ENCODE peak calls at places on chromosomes 2 and 18, in seven cellular contexts. U is hepatocyte, C is neural progenitor cell, Z is PC-3, T is MM.1S, R is OCI-LY7, O is HCT116. G is an unnamed sample.
A peak's percentile ranks its signal among the peaks of the same experiment; 100 is the strongest.

GRCh38 chr2:18092760-18093159 is 214.3 kb downstream of the KCNS3 start:
- DNase-seq in O (no peak), R (no peak), U (no peak), C (no peak), T (no peak), Z (no peak), G (no peak)

GRCh38 chr2:181904022-181904632 is 12.6 kb downstream of the ITPRID2 start:
- DNase-seq in U (peak; percentile 45), R (peak; percentile 42), Z (peak; percentile 70), C (peak; percentile 21), O (no peak), T (peak; percentile 38), G (peak; percentile 62)

GRCh38 chr2:69717902-69718301 is 24.0 kb upstream of the ANXA4 start:
- DNase-seq in U (no peak), C (no peak), T (peak; percentile 14), O (no peak), Z (no peak), R (no peak), G (peak; percentile 74)

GRCh38 chr18:10750386-10751035 is 224.7 kb downstream of the NAPG start:
- DNase-seq in O (no peak), Z (peak; percentile 78), C (no peak), T (no peak), R (no peak), U (no peak), G (no peak)

GRCh38 chr2:1685078-1685956 is 59.0 kb downstream of the PXDN start:
- DNase-seq in C (no peak), U (no peak), R (no peak), Z (no peak), O (no peak), T (no peak), G (no peak)

GRCh38 chr18:79945118-79946042 is 6.1 kb downstream of the SLC66A2 start:
- DNase-seq in T (no peak), C (no peak), R (no peak), O (no peak), U (no peak), Z (no peak), G (no peak)

GRCh38 chr2:215851091-215851490 is 162.3 kb downstream of the MREG start:
- DNase-seq in Z (peak; percentile 58), C (no peak), O (no peak), U (no peak), T (no peak), R (no peak), G (no peak)

GRCh38 chr2:75311993-75312392 is 112.7 kb upstream of the TACR1 start:
- DNase-seq in Z (no peak), O (peak; percentile 3), U (no peak), R (peak; percentile 90), C (peak; percentile 60), T (peak; percentile 93), G (peak; percentile 80)

GRCh38 chr18:33839452-33840225 is 261.6 kb downstream of the ASXL3 start:
- DNase-seq in O (peak; percentile 4), Z (peak; percentile 43), T (peak; percentile 64), C (peak; percentile 70), U (peak; percentile 77), R (peak; percentile 80), G (peak; percentile 87)

GRCh38 chr2:147177449-147177848 is 667.4 kb upstream of the ACVR2A start:
- DNase-seq in U (no peak), R (no peak), C (no peak), T (no peak), O (no peak), Z (peak; percentile 75), G (no peak)

DNA sequence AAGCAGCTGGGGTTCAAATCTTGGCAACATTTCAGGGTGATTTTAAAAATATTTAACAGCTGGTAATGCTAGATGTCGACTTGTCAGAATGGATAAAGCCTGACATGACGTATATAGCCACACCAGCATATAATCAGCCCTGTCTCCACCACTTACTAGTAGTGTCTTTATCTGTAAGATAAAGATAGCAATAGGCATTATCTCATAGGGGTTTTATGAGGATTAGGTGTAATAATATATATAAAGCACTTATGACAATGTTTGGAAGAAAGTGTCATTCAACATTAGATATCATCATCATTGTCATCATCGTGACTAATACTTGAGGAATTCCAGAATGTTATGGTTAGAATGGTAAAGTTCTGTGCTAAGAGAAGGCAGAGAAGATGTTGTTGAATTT is 369.0 kb upstream of the CWC22 start:
- DNase-seq in Z (peak; percentile 54), T (no peak), U (no peak), O (no peak), C (no peak), R (no peak), G (no peak)
- TF ChIP-seq EZH2phosphoT487 in Z (no peak), T (no peak), U (no peak), O (no peak), C (no peak), R (no peak), G (no peak)

DNA sequence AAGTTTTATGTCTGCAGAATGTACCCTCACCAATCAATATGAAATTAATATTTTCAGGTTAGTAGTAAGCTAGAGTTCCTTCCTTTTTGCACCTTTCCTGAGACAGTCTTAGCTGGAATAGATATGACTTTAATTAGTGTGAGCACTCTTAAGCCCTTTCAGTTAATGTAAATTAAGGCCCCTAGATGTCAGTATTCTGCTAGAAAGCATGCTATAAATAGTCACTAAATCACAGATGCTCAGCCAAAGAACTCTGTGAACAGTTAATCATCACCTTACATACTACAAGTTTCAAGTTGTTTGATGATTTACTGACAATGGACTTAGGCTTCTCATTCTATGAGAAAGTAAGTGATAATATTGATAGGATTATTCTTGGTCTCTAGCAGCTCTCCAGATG is 413.7 kb downstream of the PTH2R start:
- DNase-seq in O (peak; percentile 4), Z (peak; percentile 15), R (peak; percentile 4), C (peak; percentile 46), U (peak; percentile 34), T (peak; percentile 80), G (peak; percentile 70)
- TF ChIP-seq CTCF in O (peak; percentile 32), Z (peak; percentile 48), R (peak; percentile 56), C (peak; percentile 54), U (peak; percentile 53), T (peak; percentile 64), G (peak; percentile 57)

DNA sequence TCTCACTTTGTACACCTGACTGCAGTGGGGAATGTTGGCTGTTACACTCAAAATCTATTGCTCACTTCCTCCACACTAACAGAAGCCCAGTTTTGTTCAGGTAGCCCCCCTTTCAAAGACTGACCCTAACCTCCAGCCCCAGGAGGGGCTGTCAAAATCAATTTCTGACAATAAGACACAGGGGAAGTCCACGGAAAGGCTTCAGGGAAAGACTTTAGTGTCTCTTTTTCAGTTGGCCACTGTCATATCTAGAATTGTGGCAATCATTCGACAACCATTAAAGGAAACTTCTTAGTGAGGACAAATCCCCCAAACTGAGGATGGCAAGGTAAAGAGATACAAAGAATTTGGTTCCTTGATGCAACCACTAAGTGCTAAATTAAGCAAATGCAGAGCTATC is 59.0 kb downstream of the BARD1 start:
- DNase-seq in U (no peak), R (no peak), T (no peak), Z (no peak), O (no peak), C (no peak), G (no peak)
- TF ChIP-seq EZH2phosphoT487 in U (no peak), R (no peak), T (no peak), Z (no peak), O (no peak), C (no peak), G (no peak)

GRCh38 chr2:59935005-59935404 is 618.4 kb downstream of the BCL11A start:
- DNase-seq in U (no peak), Z (no peak), O (no peak), R (peak; percentile 5), T (no peak), C (no peak), G (peak; percentile 21)
- TF ChIP-seq CTCF in U (no peak), Z (no peak), O (no peak), R (peak; percentile 49), T (no peak), C (peak; percentile 22), G (peak; percentile 23)

DNA sequence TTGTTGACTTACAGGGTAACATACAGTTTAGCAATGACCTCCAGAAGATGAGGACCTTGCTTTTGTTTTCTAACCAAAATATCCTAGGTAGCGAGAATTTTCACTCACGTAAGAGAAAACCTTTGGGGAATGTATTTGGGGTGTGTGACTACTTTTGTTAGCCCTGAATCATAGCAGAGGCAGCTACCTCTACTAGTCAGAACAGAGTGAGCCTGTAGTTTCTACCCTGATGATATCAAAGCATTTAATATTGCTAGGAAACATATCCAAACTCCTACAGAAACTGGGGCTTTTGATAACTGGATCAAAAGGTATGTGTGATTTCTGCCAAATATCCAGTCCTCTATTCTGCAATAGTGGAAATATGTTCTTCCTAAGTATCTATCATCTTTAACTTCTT is 462.6 kb upstream of the ZEB2 start:
- DNase-seq in O (no peak), T (no peak), R (no peak), C (no peak), U (no peak), Z (no peak), G (no peak)
- TF ChIP-seq EZH2phosphoT487 in O (no peak), T (no peak), R (no peak), C (no peak), U (no peak), Z (no peak), G (no peak)

DNA sequence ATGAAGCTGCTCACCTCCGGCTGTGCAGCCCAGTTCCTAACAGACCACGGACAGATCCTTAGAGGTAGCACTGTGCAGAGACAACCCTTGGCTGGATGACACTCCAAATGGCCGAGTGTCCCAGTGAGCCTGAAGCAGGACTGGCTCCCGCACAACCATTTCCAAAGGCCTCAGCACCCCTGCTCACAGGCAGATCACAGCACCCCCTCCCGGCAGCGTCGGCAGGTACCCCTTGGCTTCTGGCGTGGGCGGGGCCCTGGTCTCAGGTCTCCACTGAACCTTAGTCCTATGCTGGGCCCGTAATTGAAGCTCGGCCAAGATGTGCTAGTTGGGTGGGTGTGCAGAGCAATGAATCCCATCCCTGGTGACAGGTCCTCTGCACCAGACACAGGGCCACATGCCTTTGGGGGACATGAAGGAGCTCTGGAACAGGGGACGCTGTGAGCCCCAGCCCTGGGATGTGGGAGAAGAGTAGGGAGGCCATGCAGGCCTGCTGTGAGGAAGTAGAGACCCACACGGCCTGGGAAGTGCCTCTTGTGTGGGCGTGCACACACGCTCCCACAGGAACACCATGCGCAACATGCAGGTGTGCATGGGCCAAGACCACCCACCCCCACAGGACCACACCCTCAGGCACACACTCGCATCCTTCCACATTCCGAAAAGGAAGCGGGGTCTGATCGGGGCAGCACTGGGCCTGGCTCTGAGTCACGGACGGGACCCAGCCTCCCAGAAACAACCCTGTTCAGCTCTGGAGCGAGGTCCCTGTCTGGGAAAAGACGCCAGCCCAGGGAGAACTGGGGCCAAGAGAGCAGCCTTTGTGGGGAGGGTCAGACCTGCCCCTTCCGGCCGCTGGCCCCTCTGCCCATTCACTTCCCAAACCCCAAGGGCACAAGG is 2.8 kb downstream of the DUSP2 start:
- DNase-seq in O (no peak), C (no peak), Z (no peak), R (peak; percentile 70), U (no peak), T (no peak), G (peak; percentile 71)
- TF ChIP-seq CTCF in O (no peak), C (no peak), Z (no peak), R (peak; percentile 81), U (no peak), T (peak; percentile 8), G (peak; percentile 41)

DNA sequence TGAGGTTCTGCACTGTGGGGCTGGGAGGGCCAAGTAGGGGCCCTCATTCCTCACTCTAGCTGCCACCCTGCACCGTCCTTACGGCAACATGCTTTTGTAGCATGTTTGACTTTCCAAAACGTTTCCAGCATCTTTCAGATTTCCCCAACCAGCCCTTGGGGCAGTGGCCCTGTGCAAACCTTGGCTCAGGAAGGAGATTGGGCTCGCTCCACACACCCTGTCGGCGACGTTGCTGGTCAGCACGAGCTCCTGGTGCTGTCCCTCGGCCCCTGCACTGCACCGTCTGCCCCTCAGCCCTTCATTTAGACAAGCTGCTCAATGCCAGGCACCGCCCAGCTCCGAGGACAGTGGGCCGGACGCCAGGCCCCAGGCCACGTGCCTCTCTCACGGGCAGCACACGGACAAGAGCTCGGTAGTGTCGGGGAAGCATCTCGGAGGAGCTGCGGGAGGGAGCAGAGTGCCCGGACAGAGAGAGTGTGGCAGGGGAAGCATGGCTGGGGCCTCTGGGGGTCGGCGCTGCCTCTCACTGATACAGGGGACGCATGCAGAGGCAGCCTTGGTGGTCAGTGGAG is 6.9 kb downstream of the GPR17 start:
- DNase-seq in T (no peak), O (no peak), Z (no peak), R (no peak), U (no peak), C (no peak), G (no peak)
- TF ChIP-seq EZH2phosphoT487 in T (no peak), O (no peak), Z (no peak), R (no peak), U (no peak), C (no peak), G (no peak)